ENCODE peak calls at places on chromosomes 13 and 19, in nine cellular contexts. One of them, this sample, is unnamed.

GRCh38 chr19:46674416-46675178 is 13.6 kb upstream of the DACT3 start:
- DNase-seq in K562: peak
- DNase-seq in AG04450: no peak
- DNase-seq in GM13977: peak
- DNase-seq in neural progenitor cell: peak
- DNase-seq in WTC11: peak
- DNase-seq in sigmoid colon: no peak
- DNase-seq in AG09309: no peak
- DNase-seq in ascending aorta: no peak
- DNase-seq in this sample: no peak

GRCh38 chr19:7781157-7781556 is 18.1 kb downstream of the CLEC4M start:
- DNase-seq in K562: no peak
- DNase-seq in AG04450: no peak
- DNase-seq in GM13977: no peak
- DNase-seq in neural progenitor cell: no peak
- DNase-seq in WTC11: no peak
- DNase-seq in sigmoid colon: no peak
- DNase-seq in AG09309: no peak
- DNase-seq in ascending aorta: no peak
- DNase-seq in this sample: no peak

GRCh38 chr13:43786766-43787517 is at the start of gene ENOX1:
- DNase-seq in K562: no peak
- DNase-seq in AG04450: peak
- DNase-seq in GM13977: peak
- DNase-seq in neural progenitor cell: peak
- DNase-seq in WTC11: peak
- DNase-seq in sigmoid colon: peak
- DNase-seq in AG09309: no peak
- DNase-seq in ascending aorta: no peak
- DNase-seq in this sample: peak

GRCh38 chr19:29288276-29288675 is 75.3 kb upstream of the UQCRFS1 start:
- DNase-seq in K562: no peak
- DNase-seq in AG04450: no peak
- DNase-seq in GM13977: no peak
- DNase-seq in neural progenitor cell: no peak
- DNase-seq in WTC11: no peak
- DNase-seq in sigmoid colon: no peak
- DNase-seq in AG09309: no peak
- DNase-seq in ascending aorta: no peak
- DNase-seq in this sample: no peak

GRCh38 chr19:7460562-7460966 is 28.3 kb downstream of the PEX11G start:
- DNase-seq in K562: no peak
- DNase-seq in AG04450: no peak
- DNase-seq in GM13977: no peak
- DNase-seq in neural progenitor cell: no peak
- DNase-seq in WTC11: no peak
- DNase-seq in sigmoid colon: no peak
- DNase-seq in AG09309: no peak
- DNase-seq in ascending aorta: no peak
- DNase-seq in this sample: peak

GRCh38 chr19:3880471-3881271 is at the start of gene ATCAY:
- DNase-seq in K562: peak
- DNase-seq in AG04450: no peak
- DNase-seq in GM13977: no peak
- DNase-seq in neural progenitor cell: peak
- DNase-seq in WTC11: peak
- DNase-seq in sigmoid colon: no peak
- DNase-seq in AG09309: no peak
- DNase-seq in ascending aorta: no peak
- DNase-seq in this sample: no peak

GRCh38 chr19:4707956-4708650 is 15.5 kb downstream of the DPP9 start:
- DNase-seq in K562: no peak
- DNase-seq in AG04450: no peak
- DNase-seq in GM13977: no peak
- DNase-seq in neural progenitor cell: no peak
- DNase-seq in WTC11: no peak
- DNase-seq in sigmoid colon: peak
- DNase-seq in AG09309: no peak
- DNase-seq in ascending aorta: no peak
- DNase-seq in this sample: no peak

GRCh38 chr19:30649149-30649548 is 277.0 kb downstream of the ZNF536 start:
- DNase-seq in K562: no peak
- DNase-seq in AG04450: no peak
- DNase-seq in GM13977: no peak
- DNase-seq in neural progenitor cell: no peak
- DNase-seq in WTC11: no peak
- DNase-seq in sigmoid colon: no peak
- DNase-seq in AG09309: no peak
- DNase-seq in ascending aorta: no peak
- DNase-seq in this sample: no peak

GRCh38 chr19:1671716-1672037 is 19.3 kb upstream of the TCF3 start:
- DNase-seq in K562: no peak
- DNase-seq in AG04450: no peak
- DNase-seq in GM13977: no peak
- DNase-seq in neural progenitor cell: no peak
- DNase-seq in WTC11: no peak
- DNase-seq in sigmoid colon: no peak
- DNase-seq in AG09309: no peak
- DNase-seq in ascending aorta: no peak
- DNase-seq in this sample: no peak

GRCh38 chr13:46675016-46675415 is 121.9 kb downstream of the ESD start:
- DNase-seq in K562: no peak
- DNase-seq in AG04450: no peak
- DNase-seq in GM13977: no peak
- DNase-seq in neural progenitor cell: no peak
- DNase-seq in WTC11: no peak
- DNase-seq in sigmoid colon: no peak
- DNase-seq in AG09309: no peak
- DNase-seq in ascending aorta: no peak
- DNase-seq in this sample: no peak

GRCh38 chr13:104900186-104900817 is 1635.2 kb downstream of the EFNB2 start:
- DNase-seq in K562: no peak
- DNase-seq in AG04450: no peak
- DNase-seq in GM13977: no peak
- DNase-seq in neural progenitor cell: no peak
- DNase-seq in WTC11: no peak
- DNase-seq in sigmoid colon: no peak
- DNase-seq in AG09309: no peak
- DNase-seq in ascending aorta: no peak
- DNase-seq in this sample: no peak

GRCh38 chr19:5937550-5937949 is 23.5 kb downstream of the CAPS start:
- DNase-seq in K562: no peak
- DNase-seq in AG04450: no peak
- DNase-seq in GM13977: no peak
- DNase-seq in neural progenitor cell: no peak
- DNase-seq in WTC11: no peak
- DNase-seq in sigmoid colon: no peak
- DNase-seq in AG09309: no peak
- DNase-seq in ascending aorta: no peak
- DNase-seq in this sample: no peak

DNA sequence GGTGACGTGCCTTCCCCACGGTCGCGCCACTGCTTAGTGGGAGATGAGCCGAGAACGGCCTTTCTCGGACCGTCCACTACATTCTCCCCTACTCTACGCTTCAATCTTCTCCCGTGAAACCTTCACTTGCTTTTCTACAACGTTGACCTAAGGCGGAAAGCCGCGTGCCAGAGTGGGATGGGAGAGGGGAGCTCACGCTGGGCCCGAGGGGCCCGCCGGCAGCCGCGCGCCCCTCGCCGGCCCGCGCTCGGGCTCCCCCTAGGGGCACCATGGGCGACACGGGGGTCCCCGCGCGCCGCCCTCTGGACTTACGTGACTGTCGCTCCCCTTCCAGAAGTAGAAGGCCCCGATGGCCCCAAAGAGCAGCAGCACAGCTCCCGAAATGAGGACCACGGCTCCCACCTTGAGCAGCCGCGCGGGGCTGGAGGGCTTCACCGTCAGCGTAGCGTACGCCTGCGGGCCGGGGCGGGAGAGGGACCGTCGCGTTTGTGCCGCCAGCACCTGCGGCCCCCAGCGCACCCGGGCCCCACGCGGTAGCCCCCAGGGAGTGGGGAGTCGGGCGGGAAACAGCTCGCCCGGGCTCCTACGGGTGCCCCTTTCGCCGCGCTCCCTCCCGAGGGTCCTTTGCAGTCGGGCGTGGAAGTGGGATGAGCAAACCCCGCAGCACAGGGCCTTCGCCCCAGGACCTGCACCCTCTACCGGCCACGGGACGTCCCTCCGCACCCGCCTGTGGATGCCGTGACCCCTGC is 727 bp downstream of the CNMD start:
- DNase-seq in K562: peak
- DNase-seq in AG04450: no peak
- DNase-seq in GM13977: peak
- DNase-seq in neural progenitor cell: peak
- DNase-seq in WTC11: peak
- DNase-seq in sigmoid colon: no peak
- DNase-seq in AG09309: no peak
- DNase-seq in ascending aorta: no peak
- DNase-seq in this sample: no peak
- TF ChIP-seq CTCF in K562: peak
- TF ChIP-seq CTCF in AG04450: peak
- TF ChIP-seq CTCF in GM13977: peak
- TF ChIP-seq CTCF in neural progenitor cell: peak
- TF ChIP-seq CTCF in WTC11: peak
- TF ChIP-seq CTCF in sigmoid colon: no peak
- TF ChIP-seq CTCF in AG09309: peak
- TF ChIP-seq CTCF in ascending aorta: no peak
- TF ChIP-seq CTCF in this sample: peak

GRCh38 chr13:38667526-38668094 is 19.3 kb upstream of the FREM2 start:
- DNase-seq in K562: no peak
- DNase-seq in AG04450: no peak
- DNase-seq in GM13977: no peak
- DNase-seq in neural progenitor cell: no peak
- DNase-seq in WTC11: no peak
- DNase-seq in sigmoid colon: no peak
- DNase-seq in AG09309: no peak
- DNase-seq in ascending aorta: no peak
- DNase-seq in this sample: no peak

GRCh38 chr13:38669234-38669964 is 17.5 kb upstream of the FREM2 start:
- DNase-seq in K562: no peak
- DNase-seq in AG04450: no peak
- DNase-seq in GM13977: no peak
- DNase-seq in neural progenitor cell: no peak
- DNase-seq in WTC11: no peak
- DNase-seq in sigmoid colon: no peak
- DNase-seq in AG09309: no peak
- DNase-seq in ascending aorta: no peak
- DNase-seq in this sample: no peak

GRCh38 chr13:38664920-38665319 is 22.0 kb upstream of the FREM2 start:
- DNase-seq in K562: no peak
- DNase-seq in AG04450: no peak
- DNase-seq in GM13977: no peak
- DNase-seq in neural progenitor cell: no peak
- DNase-seq in WTC11: no peak
- DNase-seq in sigmoid colon: no peak
- DNase-seq in AG09309: no peak
- DNase-seq in ascending aorta: no peak
- DNase-seq in this sample: peak

GRCh38 chr13:38674208-38674607 is 12.7 kb upstream of the FREM2 start:
- DNase-seq in K562: no peak
- DNase-seq in AG04450: no peak
- DNase-seq in GM13977: no peak
- DNase-seq in neural progenitor cell: no peak
- DNase-seq in WTC11: no peak
- DNase-seq in sigmoid colon: no peak
- DNase-seq in AG09309: no peak
- DNase-seq in ascending aorta: no peak
- DNase-seq in this sample: peak

GRCh38 chr13:38670627-38671026 is 16.2 kb upstream of the FREM2 start:
- DNase-seq in K562: no peak
- DNase-seq in AG04450: no peak
- DNase-seq in GM13977: no peak
- DNase-seq in neural progenitor cell: no peak
- DNase-seq in WTC11: no peak
- DNase-seq in sigmoid colon: no peak
- DNase-seq in AG09309: no peak
- DNase-seq in ascending aorta: no peak
- DNase-seq in this sample: peak
- TF ChIP-seq CTCF in K562: no peak
- TF ChIP-seq CTCF in AG04450: no peak
- TF ChIP-seq CTCF in GM13977: no peak
- TF ChIP-seq CTCF in neural progenitor cell: no peak
- TF ChIP-seq CTCF in WTC11: no peak
- TF ChIP-seq CTCF in sigmoid colon: no peak
- TF ChIP-seq CTCF in AG09309: no peak
- TF ChIP-seq CTCF in ascending aorta: no peak
- TF ChIP-seq CTCF in this sample: peak

DNA sequence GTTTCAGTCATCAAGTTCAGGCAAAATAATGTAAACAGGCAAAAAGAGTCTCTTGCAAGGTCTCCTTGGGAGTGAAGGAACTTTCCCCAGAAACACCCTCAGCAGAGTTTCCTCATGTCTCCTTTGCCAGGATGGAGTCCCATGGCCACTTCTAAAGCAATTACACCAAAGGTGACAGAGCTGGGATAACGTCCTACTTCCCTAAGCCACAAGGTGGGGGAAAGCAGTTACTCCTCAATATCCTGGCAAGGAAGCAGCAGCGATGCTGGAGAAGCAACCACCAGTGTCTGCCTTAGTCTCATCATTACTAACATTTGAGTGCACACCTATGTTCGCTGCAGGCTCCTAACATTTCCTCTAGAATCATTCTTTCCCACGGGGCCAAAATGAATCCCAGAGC is 88.6 kb downstream of the UBL3 start:
- DNase-seq in K562: no peak
- DNase-seq in AG04450: no peak
- DNase-seq in GM13977: no peak
- DNase-seq in neural progenitor cell: peak
- DNase-seq in WTC11: no peak
- DNase-seq in sigmoid colon: no peak
- DNase-seq in AG09309: no peak
- DNase-seq in ascending aorta: no peak
- DNase-seq in this sample: no peak
- TF ChIP-seq CTCF in K562: no peak
- TF ChIP-seq CTCF in AG04450: no peak
- TF ChIP-seq CTCF in GM13977: no peak
- TF ChIP-seq CTCF in neural progenitor cell: no peak
- TF ChIP-seq CTCF in WTC11: no peak
- TF ChIP-seq CTCF in sigmoid colon: no peak
- TF ChIP-seq CTCF in AG09309: no peak
- TF ChIP-seq CTCF in ascending aorta: no peak
- TF ChIP-seq CTCF in this sample: peak

GRCh38 chr13:99619207-99619606 is 117.9 kb downstream of the TM9SF2 start:
- DNase-seq in K562: no peak
- DNase-seq in AG04450: no peak
- DNase-seq in GM13977: no peak
- DNase-seq in neural progenitor cell: no peak
- DNase-seq in WTC11: no peak
- DNase-seq in sigmoid colon: no peak
- DNase-seq in AG09309: no peak
- DNase-seq in ascending aorta: no peak
- DNase-seq in this sample: no peak

GRCh38 chr13:99614465-99614885 is 113.2 kb downstream of the TM9SF2 start:
- DNase-seq in K562: peak
- DNase-seq in AG04450: no peak
- DNase-seq in GM13977: peak
- DNase-seq in neural progenitor cell: no peak
- DNase-seq in WTC11: peak
- DNase-seq in sigmoid colon: no peak
- DNase-seq in AG09309: no peak
- DNase-seq in ascending aorta: no peak
- DNase-seq in this sample: peak

GRCh38 chr13:99620806-99621205 is 119.5 kb downstream of the TM9SF2 start:
- DNase-seq in K562: no peak
- DNase-seq in AG04450: no peak
- DNase-seq in GM13977: no peak
- DNase-seq in neural progenitor cell: no peak
- DNase-seq in WTC11: no peak
- DNase-seq in sigmoid colon: no peak
- DNase-seq in AG09309: no peak
- DNase-seq in ascending aorta: no peak
- DNase-seq in this sample: no peak

GRCh38 chr13:99617474-99618255 is 116.4 kb downstream of the TM9SF2 start:
- DNase-seq in K562: peak
- DNase-seq in AG04450: no peak
- DNase-seq in GM13977: no peak
- DNase-seq in neural progenitor cell: peak
- DNase-seq in WTC11: peak
- DNase-seq in sigmoid colon: no peak
- DNase-seq in AG09309: peak
- DNase-seq in ascending aorta: no peak
- DNase-seq in this sample: no peak
- TF ChIP-seq CTCF in K562: peak
- TF ChIP-seq CTCF in AG04450: peak
- TF ChIP-seq CTCF in GM13977: peak
- TF ChIP-seq CTCF in neural progenitor cell: peak
- TF ChIP-seq CTCF in WTC11: peak
- TF ChIP-seq CTCF in sigmoid colon: no peak
- TF ChIP-seq CTCF in AG09309: peak
- TF ChIP-seq CTCF in ascending aorta: peak
- TF ChIP-seq CTCF in this sample: peak